ENCODE peak calls at places on chromosomes 13 and 19, in seven cellular contexts. T is NT2/D1, B is H1, R is K562, G is HepG2, H is HCT116, E is GM12878. X is an unnamed sample.

GRCh38 chr19:953501-954271 is 27.9 kb downstream of the ARID3A start:
- DNase-seq in T (no peak), B (no peak), R (no peak), G (no peak), H (no peak), E (no peak), X (no peak)

GRCh38 chr19:32367063-32367462 is 21.7 kb downstream of the ZNF507 start:
- DNase-seq in T (no peak), B (no peak), R (no peak), G (no peak), H (no peak), E (no peak), X (no peak)

GRCh38 chr13:41386206-41386605 is 71.1 kb upstream of the RGCC start:
- DNase-seq in T (no peak), B (no peak), R (no peak), G (no peak), H (no peak), E (no peak), X (no peak)

GRCh38 chr13:46586766-46587509 is 34.0 kb downstream of the LRCH1 start:
- DNase-seq in T (no peak), B (no peak), R (no peak), G (no peak), H (no peak), E (no peak), X (no peak)

GRCh38 chr13:48006396-48006795 is 5.3 kb upstream of the SUCLA2 start:
- DNase-seq in T (no peak), B (no peak), R (no peak), G (no peak), H (no peak), E (no peak), X (no peak)

GRCh38 chr13:50129923-50130685 is 114.9 kb downstream of the KCNRG start:
- DNase-seq in T (no peak), B (peak; percentile 77), R (no peak), G (no peak), H (no peak), E (no peak), X (peak; percentile 77)

GRCh38 chr13:21399741-21400140 is 59.4 kb downstream of the ZDHHC20 start:
- DNase-seq in T (no peak), B (no peak), R (no peak), G (no peak), H (peak; percentile 28), E (no peak), X (no peak)

GRCh38 chr19:50387176-50387867 is 3.2 kb downstream of the POLD1 start:
- DNase-seq in T (no peak), B (no peak), R (no peak), G (no peak), H (no peak), E (no peak), X (no peak)

GRCh38 chr19:56341948-56342347 is 27.3 kb upstream of the ZSCAN5A start:
- DNase-seq in T (no peak), B (no peak), R (no peak), G (no peak), H (no peak), E (no peak), X (no peak)

GRCh38 chr13:46495647-46496046 is 57.3 kb upstream of the LRCH1 start:
- DNase-seq in T (no peak), B (no peak), R (no peak), G (no peak), H (no peak), E (no peak), X (no peak)

GRCh38 chr13:44763604-44764311 is 187.6 kb upstream of the TSC22D1 start:
- DNase-seq in T (no peak), B (no peak), R (no peak), G (no peak), H (no peak), E (no peak), X (no peak)

GRCh38 chr13:82615043-82615442 is 1267.2 kb downstream of the SLITRK1 start:
- DNase-seq in T (no peak), B (no peak), R (no peak), G (no peak), H (no peak), E (no peak), X (no peak)

GRCh38 chr19:7507884-7508283 is 8.0 kb upstream of the ZNF358 start:
- DNase-seq in T (peak; percentile 63), B (peak; percentile 96), R (peak; percentile 91), G (peak; percentile 26), H (peak; percentile 90), E (no peak), X (peak; percentile 73)

GRCh38 chr19:37309834-37310575 is 60.9 kb upstream of the ZNF527 start:
- DNase-seq in T (no peak), B (no peak), R (no peak), G (no peak), H (no peak), E (no peak), X (peak; percentile 32)

GRCh38 chr19:41501854-41502253 is 58.9 kb downstream of the ERICH4 start:
- DNase-seq in T (no peak), B (no peak), R (no peak), G (no peak), H (no peak), E (no peak), X (no peak)

GRCh38 chr13:113855012-113855921 is 8.6 kb downstream of the GAS6 start:
- DNase-seq in T (no peak), B (peak; percentile 40), R (no peak), G (no peak), H (no peak), E (no peak), X (no peak)

GRCh38 chr13:43003010-43003409 is 11.0 kb upstream of the EPSTI1 start:
- DNase-seq in T (no peak), B (no peak), R (no peak), G (no peak), H (no peak), E (no peak), X (no peak)

GRCh38 chr19:48739835-48740704 is at the start of gene RASIP1:
- DNase-seq in T (no peak), B (no peak), R (no peak), G (no peak), H (no peak), E (no peak), X (no peak)

GRCh38 chr13:34779171-34779570 is 162.9 kb upstream of the NBEA start:
- DNase-seq in T (no peak), B (no peak), R (no peak), G (no peak), H (no peak), E (no peak), X (no peak)

GRCh38 chr13:101416181-101417042 is at the start of gene NALCN:
- DNase-seq in T (no peak), B (peak; percentile 68), R (no peak), G (no peak), H (no peak), E (no peak), X (peak; percentile 82)

GRCh38 chr19:11479470-11480080 is 1.3 kb downstream of the ELAVL3 start:
- DNase-seq in T (peak; percentile 76), B (peak; percentile 97), R (peak; percentile 100), G (peak; percentile 41), H (no peak), E (no peak), X (peak; percentile 98)

GRCh38 chr19:37936166-37936565 is 29.2 kb downstream of the SIPA1L3 start:
- DNase-seq in T (no peak), B (no peak), R (no peak), G (peak; percentile 68), H (no peak), E (no peak), X (no peak)

GRCh38 chr13:71171740-71172139 is 695.3 kb downstream of the DACH1 start:
- DNase-seq in T (no peak), B (no peak), R (no peak), G (no peak), H (no peak), E (no peak), X (no peak)

GRCh38 chr13:92547256-92547655 is 679.4 kb upstream of the GPC6 start:
- DNase-seq in T (no peak), B (no peak), R (no peak), G (no peak), H (no peak), E (no peak), X (no peak)

GRCh38 chr13:26133286-26133685 is 81.5 kb upstream of the SHISA2 start:
- DNase-seq in T (no peak), B (no peak), R (no peak), G (no peak), H (no peak), E (no peak), X (no peak)

DNA sequence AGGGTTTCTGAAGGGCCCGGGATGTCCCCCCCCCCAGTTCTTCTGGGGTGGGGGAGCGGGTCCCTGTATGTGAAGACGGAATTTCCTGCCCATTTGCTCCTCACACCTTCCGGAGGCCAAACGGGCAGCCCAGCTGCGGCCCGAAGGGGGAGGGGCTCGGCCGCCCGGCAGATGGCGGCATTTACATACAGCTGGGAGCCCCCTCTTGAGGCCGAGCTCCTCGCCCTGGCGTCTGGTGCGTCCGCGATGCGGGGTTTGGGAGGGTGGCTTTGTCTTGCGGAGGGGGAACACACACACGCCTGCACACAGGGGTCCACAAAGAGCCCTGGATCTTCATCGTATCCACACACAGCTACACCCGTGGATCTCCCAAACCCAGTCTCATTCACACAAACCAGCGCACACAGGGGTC is 891 bp upstream of the DLL3 start:
- DNase-seq in T (no peak), B (peak; percentile 85), R (peak; percentile 73), G (peak; percentile 36), H (no peak), E (no peak), X (peak; percentile 88)
- TF ChIP-seq YY1 in T (no peak), B (peak; percentile 51), R (peak; percentile 72), G (no peak), H (no peak), E (peak; percentile 43), X (no peak)

DNA sequence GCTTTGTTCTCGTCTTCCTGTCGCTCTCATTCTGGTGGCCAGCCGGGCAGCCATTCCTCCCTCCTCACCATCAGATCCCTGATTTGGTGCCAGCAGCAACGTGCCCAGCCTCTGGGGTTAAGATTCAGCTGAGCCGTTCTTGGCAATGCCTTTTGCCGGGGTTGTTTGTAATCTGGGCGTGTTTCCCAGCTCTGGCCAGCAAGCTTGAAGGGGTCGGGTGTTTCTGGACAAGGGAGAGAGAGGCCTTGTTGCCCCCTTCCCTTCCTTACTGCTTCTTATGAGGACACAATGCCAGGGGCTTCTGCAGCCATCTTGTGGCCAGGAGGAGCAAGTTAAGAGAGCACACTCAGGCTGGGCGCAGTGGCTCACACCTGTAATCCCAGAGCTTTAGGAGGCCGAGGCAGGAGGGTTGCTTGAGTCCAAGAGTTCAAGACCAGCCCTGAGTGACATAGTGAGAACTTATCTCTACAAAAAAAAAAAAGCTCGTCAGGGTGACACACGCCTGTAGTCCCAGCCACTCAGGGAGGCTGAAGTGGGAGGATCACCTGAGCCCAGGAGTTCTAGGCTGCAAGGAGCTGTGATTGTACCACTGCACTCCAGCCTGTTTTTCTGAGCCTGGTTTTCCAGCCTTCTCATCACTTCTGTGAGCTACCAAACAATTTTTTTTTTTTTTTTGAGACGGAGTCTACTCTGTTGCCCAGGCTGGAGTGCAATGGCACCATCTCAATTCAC is 10.7 kb upstream of the CRTC1 start:
- DNase-seq in T (no peak), B (no peak), R (no peak), G (no peak), H (no peak), E (no peak), X (no peak)
- TF ChIP-seq YY1 in T (no peak), B (no peak), R (no peak), G (no peak), H (no peak), E (no peak), X (no peak)

GRCh38 chr13:30354481-30355404 is 47.4 kb upstream of the KATNAL1 start:
- DNase-seq in T (no peak), B (no peak), R (no peak), G (peak; percentile 15), H (no peak), E (no peak), X (no peak)
- TF ChIP-seq YY1 in T (no peak), B (no peak), R (no peak), G (no peak), H (no peak), E (no peak), X (no peak)

GRCh38 chr13:89574077-89574476 is 1773.4 kb upstream of the MIR17HG start:
- DNase-seq in T (no peak), B (no peak), R (no peak), G (no peak), H (no peak), E (no peak), X (no peak)
- TF ChIP-seq YY1 in T (no peak), B (no peak), R (no peak), G (no peak), H (no peak), E (no peak), X (no peak)